ENCODE peak calls at places on chromosome 18, in eight cellular contexts. One of them, this sample, is unnamed. For H3K4me1, the result is how much of the 10 kb centered on the place peaks cover.

GRCh38 chr18:74040459-74041332 is 106.9 kb downstream of the FBXO15 start:
- DNase-seq in HCT116: peak
- DNase-seq in spleen: peak
- DNase-seq in fibroblast of lung: no peak
- DNase-seq in left lung: peak
- DNase-seq in OCI-LY7: peak
- DNase-seq in MM.1S: peak
- DNase-seq in pancreas: peak
- DNase-seq in this sample: no peak

GRCh38 chr18:77858331-77858730 is 608.7 kb downstream of the GALR1 start:
- DNase-seq in HCT116: no peak
- DNase-seq in OCI-LY7: no peak
- DNase-seq in fibroblast of lung: no peak
- DNase-seq in left lung: no peak
- DNase-seq in spleen: no peak
- DNase-seq in pancreas: no peak
- DNase-seq in MM.1S: no peak
- DNase-seq in this sample: no peak

GRCh38 chr18:37565985-37566478 is 434 bp upstream of the CELF4 start:
- DNase-seq in MM.1S: no peak
- DNase-seq in fibroblast of lung: peak
- DNase-seq in OCI-LY7: no peak
- DNase-seq in left lung: peak
- DNase-seq in pancreas: peak
- DNase-seq in spleen: peak
- DNase-seq in HCT116: no peak
- DNase-seq in this sample: peak

GRCh38 chr18:6956999-6957398 is 160.6 kb downstream of the LAMA1 start:
- DNase-seq in fibroblast of lung: no peak
- DNase-seq in MM.1S: no peak
- DNase-seq in OCI-LY7: no peak
- DNase-seq in spleen: no peak
- DNase-seq in HCT116: no peak
- DNase-seq in left lung: no peak
- DNase-seq in pancreas: no peak
- DNase-seq in this sample: no peak

GRCh38 chr18:7224198-7224597 is 6.7 kb upstream of the LRRC30 start:
- DNase-seq in pancreas: no peak
- DNase-seq in spleen: no peak
- DNase-seq in HCT116: no peak
- DNase-seq in MM.1S: no peak
- DNase-seq in left lung: no peak
- DNase-seq in fibroblast of lung: no peak
- DNase-seq in OCI-LY7: no peak
- DNase-seq in this sample: no peak

GRCh38 chr18:51897884-51898283 is 442.1 kb upstream of the DCC start:
- DNase-seq in OCI-LY7: no peak
- DNase-seq in left lung: no peak
- DNase-seq in MM.1S: no peak
- DNase-seq in HCT116: no peak
- DNase-seq in pancreas: no peak
- DNase-seq in fibroblast of lung: no peak
- DNase-seq in spleen: no peak
- DNase-seq in this sample: no peak

GRCh38 chr18:46148810-46149209 is 44.6 kb downstream of the HAUS1 start:
- DNase-seq in HCT116: no peak
- DNase-seq in left lung: no peak
- DNase-seq in fibroblast of lung: peak
- DNase-seq in pancreas: peak
- DNase-seq in spleen: no peak
- DNase-seq in OCI-LY7: peak
- DNase-seq in MM.1S: peak
- DNase-seq in this sample: no peak

GRCh38 chr18:457120-457519 is 43.4 kb downstream of the COLEC12 start:
- DNase-seq in spleen: no peak
- DNase-seq in fibroblast of lung: peak
- DNase-seq in OCI-LY7: peak
- DNase-seq in left lung: no peak
- DNase-seq in MM.1S: peak
- DNase-seq in pancreas: no peak
- DNase-seq in HCT116: no peak
- DNase-seq in this sample: peak

GRCh38 chr18:51195086-51195601 is 2.3 kb downstream of the MEX3C start:
- DNase-seq in MM.1S: no peak
- DNase-seq in OCI-LY7: peak
- DNase-seq in HCT116: no peak
- DNase-seq in spleen: no peak
- DNase-seq in pancreas: no peak
- DNase-seq in left lung: no peak
- DNase-seq in fibroblast of lung: peak
- DNase-seq in this sample: no peak

GRCh38 chr18:74234326-74235171 is 57.2 kb downstream of the CYB5A start:
- DNase-seq in pancreas: peak
- DNase-seq in left lung: no peak
- DNase-seq in spleen: no peak
- DNase-seq in fibroblast of lung: peak
- DNase-seq in MM.1S: no peak
- DNase-seq in HCT116: no peak
- DNase-seq in OCI-LY7: no peak
- DNase-seq in this sample: no peak

GRCh38 chr18:60018801-60019462 is 119.1 kb downstream of the PMAIP1 start:
- DNase-seq in HCT116: no peak
- DNase-seq in MM.1S: no peak
- DNase-seq in pancreas: no peak
- DNase-seq in fibroblast of lung: peak
- DNase-seq in left lung: no peak
- DNase-seq in spleen: no peak
- DNase-seq in OCI-LY7: no peak
- DNase-seq in this sample: no peak

GRCh38 chr18:74397572-74397971 is 59.5 kb downstream of the DIPK1C start:
- DNase-seq in MM.1S: no peak
- DNase-seq in OCI-LY7: no peak
- DNase-seq in spleen: no peak
- DNase-seq in left lung: no peak
- DNase-seq in fibroblast of lung: no peak
- DNase-seq in HCT116: no peak
- DNase-seq in pancreas: no peak
- DNase-seq in this sample: no peak

GRCh38 chr18:73151086-73151485 is 283.3 kb upstream of the NETO1 start:
- DNase-seq in fibroblast of lung: no peak
- DNase-seq in spleen: no peak
- DNase-seq in HCT116: no peak
- DNase-seq in OCI-LY7: no peak
- DNase-seq in pancreas: no peak
- DNase-seq in left lung: no peak
- DNase-seq in MM.1S: no peak
- DNase-seq in this sample: no peak

GRCh38 chr18:46406539-46406932 is 250.5 kb downstream of the LOXHD1 start:
- DNase-seq in pancreas: no peak
- DNase-seq in spleen: no peak
- DNase-seq in HCT116: no peak
- DNase-seq in MM.1S: no peak
- DNase-seq in fibroblast of lung: no peak
- DNase-seq in OCI-LY7: no peak
- DNase-seq in left lung: no peak
- DNase-seq in this sample: no peak

GRCh38 chr18:67742954-67743353 is 226.4 kb upstream of the DSEL start:
- DNase-seq in fibroblast of lung: peak
- DNase-seq in OCI-LY7: no peak
- DNase-seq in MM.1S: no peak
- DNase-seq in pancreas: no peak
- DNase-seq in HCT116: no peak
- DNase-seq in left lung: no peak
- DNase-seq in spleen: no peak
- DNase-seq in this sample: no peak

GRCh38 chr18:70672581-70672980 is 383.7 kb downstream of the SOCS6 start:
- DNase-seq in HCT116: no peak
- DNase-seq in pancreas: no peak
- DNase-seq in spleen: no peak
- DNase-seq in OCI-LY7: peak
- DNase-seq in MM.1S: peak
- DNase-seq in fibroblast of lung: no peak
- DNase-seq in left lung: no peak
- DNase-seq in this sample: no peak

GRCh38 chr18:10726198-10727068 is 200.6 kb downstream of the NAPG start:
- DNase-seq in left lung: peak
- DNase-seq in HCT116: no peak
- DNase-seq in fibroblast of lung: no peak
- DNase-seq in MM.1S: no peak
- DNase-seq in pancreas: peak
- DNase-seq in OCI-LY7: no peak
- DNase-seq in spleen: no peak
- DNase-seq in this sample: no peak

GRCh38 chr18:34594243-34594642 is 115.9 kb upstream of the DTNA start:
- DNase-seq in spleen: no peak
- DNase-seq in MM.1S: no peak
- DNase-seq in OCI-LY7: no peak
- DNase-seq in HCT116: no peak
- DNase-seq in pancreas: no peak
- DNase-seq in fibroblast of lung: no peak
- DNase-seq in left lung: no peak
- DNase-seq in this sample: no peak

GRCh38 chr18:34591920-34592444 is 118.1 kb upstream of the DTNA start:
- DNase-seq in fibroblast of lung: no peak
- DNase-seq in OCI-LY7: no peak
- DNase-seq in pancreas: no peak
- DNase-seq in MM.1S: no peak
- DNase-seq in left lung: peak
- DNase-seq in HCT116: no peak
- DNase-seq in spleen: no peak
- DNase-seq in this sample: no peak

GRCh38 chr18:34598136-34598635 is 111.9 kb upstream of the DTNA start:
- DNase-seq in pancreas: no peak
- DNase-seq in left lung: no peak
- DNase-seq in OCI-LY7: no peak
- DNase-seq in spleen: no peak
- DNase-seq in MM.1S: no peak
- DNase-seq in fibroblast of lung: peak
- DNase-seq in HCT116: no peak
- DNase-seq in this sample: no peak

GRCh38 chr18:34592961-34593382 is 117.1 kb upstream of the DTNA start:
- DNase-seq in OCI-LY7: no peak
- DNase-seq in fibroblast of lung: peak
- DNase-seq in left lung: peak
- DNase-seq in spleen: no peak
- DNase-seq in MM.1S: no peak
- DNase-seq in HCT116: no peak
- DNase-seq in pancreas: peak
- DNase-seq in this sample: peak

GRCh38 chr18:34595673-34596072 is 114.4 kb upstream of the DTNA start:
- DNase-seq in HCT116: peak
- DNase-seq in MM.1S: no peak
- DNase-seq in fibroblast of lung: peak
- DNase-seq in OCI-LY7: no peak
- DNase-seq in left lung: no peak
- DNase-seq in pancreas: no peak
- DNase-seq in spleen: no peak
- DNase-seq in this sample: no peak
- TF ChIP-seq CTCF in HCT116: peak
- TF ChIP-seq CTCF in MM.1S: no peak
- TF ChIP-seq CTCF in fibroblast of lung: peak
- TF ChIP-seq CTCF in OCI-LY7: peak
- TF ChIP-seq CTCF in left lung: no peak
- TF ChIP-seq CTCF in pancreas: no peak
- TF ChIP-seq CTCF in spleen: no peak
- TF ChIP-seq CTCF in this sample: peak

DNA sequence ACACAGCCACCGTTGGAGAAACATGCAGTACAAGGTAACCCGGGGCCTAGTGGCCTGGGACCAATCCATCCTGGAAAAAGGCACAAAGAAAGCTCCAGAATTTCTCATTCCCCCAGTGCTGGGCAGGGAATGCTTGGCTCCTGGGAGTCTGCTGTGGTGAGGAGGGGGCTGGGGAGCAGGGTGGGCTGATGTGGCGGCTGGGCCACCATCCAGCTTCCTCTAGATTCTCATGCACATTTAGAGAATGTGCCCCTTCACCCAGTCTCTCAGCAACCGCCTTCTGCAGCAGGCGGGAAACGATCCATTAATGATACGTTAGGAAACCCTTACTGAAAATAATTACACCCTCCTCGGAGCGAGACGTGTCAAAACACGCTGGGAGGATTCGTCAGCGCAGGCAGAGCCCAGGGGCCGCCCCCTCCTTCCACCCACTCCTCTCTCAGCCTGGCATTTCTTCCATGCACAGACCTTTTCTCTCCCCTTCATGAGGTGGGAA is 55.9 kb upstream of the SMAD7 start:
- DNase-seq in pancreas: no peak
- DNase-seq in MM.1S: no peak
- DNase-seq in fibroblast of lung: no peak
- DNase-seq in spleen: peak
- DNase-seq in OCI-LY7: no peak
- DNase-seq in left lung: peak
- DNase-seq in HCT116: no peak
- DNase-seq in this sample: no peak
- H3K4me1 ChIP-seq in pancreas: under half
- H3K4me1 ChIP-seq in MM.1S: under half
- H3K4me1 ChIP-seq in fibroblast of lung: under half
- H3K4me1 ChIP-seq in spleen: under half
- H3K4me1 ChIP-seq in OCI-LY7: under half
- H3K4me1 ChIP-seq in left lung: under half
- H3K4me1 ChIP-seq in HCT116: under half
- H3K4me1 ChIP-seq in this sample: under half

GRCh38 chr18:68972176-68972575 is 174.3 kb downstream of the CCDC102B start:
- DNase-seq in MM.1S: no peak
- DNase-seq in fibroblast of lung: no peak
- DNase-seq in OCI-LY7: no peak
- DNase-seq in pancreas: no peak
- DNase-seq in left lung: no peak
- DNase-seq in spleen: no peak
- DNase-seq in HCT116: no peak
- DNase-seq in this sample: no peak
- H3K27ac ChIP-seq in MM.1S: no peak
- H3K27ac ChIP-seq in fibroblast of lung: no peak
- H3K27ac ChIP-seq in OCI-LY7: no peak
- H3K27ac ChIP-seq in pancreas: no peak
- H3K27ac ChIP-seq in left lung: no peak
- H3K27ac ChIP-seq in spleen: no peak
- H3K27ac ChIP-seq in HCT116: no peak
- H3K27ac ChIP-seq in this sample: no peak

DNA sequence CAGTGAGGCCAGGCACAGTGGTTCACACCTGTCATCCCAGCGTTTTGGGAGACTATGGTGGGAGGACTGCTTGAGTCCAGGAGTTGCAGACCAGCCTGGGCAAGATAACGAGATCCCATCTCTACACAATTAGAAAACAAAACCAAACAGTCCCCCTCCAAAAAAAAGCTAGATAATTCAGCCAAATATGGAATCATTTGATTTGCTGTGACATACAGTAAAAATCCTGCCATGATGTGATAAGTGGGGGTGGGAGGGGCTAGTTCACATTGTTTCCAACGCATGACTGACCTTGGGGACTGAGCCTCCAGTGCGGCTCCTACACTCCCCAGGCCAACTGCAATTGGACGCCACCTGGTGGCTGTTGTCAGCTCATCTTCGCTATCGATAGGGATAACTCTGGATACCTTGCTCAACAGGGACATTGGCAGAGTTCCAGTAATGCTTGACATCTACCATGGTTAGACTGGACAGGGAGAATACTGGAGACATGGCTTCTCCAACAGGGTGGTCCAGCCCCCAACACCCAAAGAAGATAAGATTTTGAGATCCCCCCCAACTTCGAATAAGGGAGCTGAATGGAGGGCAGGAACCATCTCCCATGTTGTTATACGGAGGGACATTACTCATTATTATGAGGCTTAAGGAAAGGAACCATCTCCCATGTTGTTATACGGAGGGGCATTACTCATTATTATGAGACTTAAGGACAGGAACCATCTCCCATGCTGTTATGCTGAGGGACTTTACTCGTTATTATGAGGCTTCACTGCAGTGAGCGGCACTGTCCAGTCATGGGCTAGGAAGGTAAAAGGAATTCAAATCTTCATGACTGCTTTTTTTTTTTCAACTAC is 135.9 kb downstream of the TGIF1 start:
- DNase-seq in MM.1S: peak
- DNase-seq in fibroblast of lung: peak
- DNase-seq in left lung: peak
- DNase-seq in spleen: peak
- DNase-seq in OCI-LY7: peak
- DNase-seq in pancreas: peak
- DNase-seq in HCT116: peak
- DNase-seq in this sample: peak
- TF ChIP-seq CTCF in MM.1S: peak
- TF ChIP-seq CTCF in fibroblast of lung: peak
- TF ChIP-seq CTCF in left lung: peak
- TF ChIP-seq CTCF in spleen: peak
- TF ChIP-seq CTCF in OCI-LY7: peak
- TF ChIP-seq CTCF in pancreas: peak
- TF ChIP-seq CTCF in HCT116: peak
- TF ChIP-seq CTCF in this sample: peak